ENCODE peak calls at places on chromosomes 13 and 19, in six cellular contexts. One of them, this sample, is unnamed.
A peak's percentile ranks its signal among the peaks of the same experiment; 100 is the strongest.

GRCh38 chr13:40394304-40394983 is 272.0 kb downstream of the FOXO1 start:
- DNase-seq in A549: no peak
- DNase-seq in HepG2: no peak
- DNase-seq in K562: no peak
- DNase-seq in GM12878: no peak
- DNase-seq in endothelial cell of umbilical vein: peak; percentile 48
- DNase-seq in this sample: no peak

GRCh38 chr13:40666058-40666904 is at the start of gene FOXO1:
- DNase-seq in A549: peak; percentile 89
- DNase-seq in HepG2: peak; percentile 51
- DNase-seq in K562: peak; percentile 97
- DNase-seq in GM12878: no peak
- DNase-seq in endothelial cell of umbilical vein: peak; percentile 79
- DNase-seq in this sample: peak; percentile 92

GRCh38 chr13:24053505-24054251 is 106.8 kb upstream of the SPATA13 start:
- DNase-seq in A549: peak; percentile 40
- DNase-seq in HepG2: peak; percentile 67
- DNase-seq in K562: peak; percentile 22
- DNase-seq in GM12878: peak; percentile 17
- DNase-seq in endothelial cell of umbilical vein: peak; percentile 72
- DNase-seq in this sample: peak; percentile 70

GRCh38 chr13:87042946-87043345 is 628.2 kb upstream of the SLITRK5 start:
- DNase-seq in A549: no peak
- DNase-seq in HepG2: no peak
- DNase-seq in K562: no peak
- DNase-seq in GM12878: no peak
- DNase-seq in endothelial cell of umbilical vein: no peak
- DNase-seq in this sample: no peak

GRCh38 chr19:52237197-52237596 is 32.2 kb upstream of the ZNF766 start:
- DNase-seq in A549: no peak
- DNase-seq in HepG2: no peak
- DNase-seq in K562: no peak
- DNase-seq in GM12878: no peak
- DNase-seq in endothelial cell of umbilical vein: no peak
- DNase-seq in this sample: no peak

GRCh38 chr13:96112936-96113335 is 23.0 kb downstream of the HS6ST3 start:
- DNase-seq in A549: no peak
- DNase-seq in HepG2: no peak
- DNase-seq in K562: no peak
- DNase-seq in GM12878: no peak
- DNase-seq in endothelial cell of umbilical vein: no peak
- DNase-seq in this sample: no peak

GRCh38 chr19:10105241-10106099 is 692 bp upstream of the PPAN start:
- DNase-seq in A549: no peak
- DNase-seq in HepG2: no peak
- DNase-seq in K562: peak; percentile 11
- DNase-seq in GM12878: peak; percentile 82
- DNase-seq in endothelial cell of umbilical vein: no peak
- DNase-seq in this sample: no peak

GRCh38 chr13:97555034-97555433 is 121.1 kb downstream of the RAP2A start:
- DNase-seq in A549: no peak
- DNase-seq in HepG2: no peak
- DNase-seq in K562: no peak
- DNase-seq in GM12878: no peak
- DNase-seq in endothelial cell of umbilical vein: no peak
- DNase-seq in this sample: no peak

GRCh38 chr13:24159921-24160324 is 597 bp upstream of the SPATA13 start:
- DNase-seq in A549: no peak
- DNase-seq in HepG2: no peak
- DNase-seq in K562: no peak
- DNase-seq in GM12878: no peak
- DNase-seq in endothelial cell of umbilical vein: peak; percentile 18
- DNase-seq in this sample: no peak

GRCh38 chr19:776549-776948 is 20.7 kb upstream of the PTBP1 start:
- DNase-seq in A549: no peak
- DNase-seq in HepG2: no peak
- DNase-seq in K562: no peak
- DNase-seq in GM12878: no peak
- DNase-seq in endothelial cell of umbilical vein: no peak
- DNase-seq in this sample: no peak

GRCh38 chr19:769610-770009 is 18.7 kb downstream of the MISP start:
- DNase-seq in A549: no peak
- DNase-seq in HepG2: no peak
- DNase-seq in K562: no peak
- DNase-seq in GM12878: no peak
- DNase-seq in endothelial cell of umbilical vein: no peak
- DNase-seq in this sample: no peak

GRCh38 chr19:771332-771785 is 20.4 kb downstream of the MISP start:
- DNase-seq in A549: no peak
- DNase-seq in HepG2: peak; percentile 63
- DNase-seq in K562: peak; percentile 72
- DNase-seq in GM12878: no peak
- DNase-seq in endothelial cell of umbilical vein: peak; percentile 49
- DNase-seq in this sample: peak; percentile 71

GRCh38 chr19:772043-772442 is 21.1 kb downstream of the MISP start:
- DNase-seq in A549: no peak
- DNase-seq in HepG2: no peak
- DNase-seq in K562: no peak
- DNase-seq in GM12878: no peak
- DNase-seq in endothelial cell of umbilical vein: no peak
- DNase-seq in this sample: no peak

DNA sequence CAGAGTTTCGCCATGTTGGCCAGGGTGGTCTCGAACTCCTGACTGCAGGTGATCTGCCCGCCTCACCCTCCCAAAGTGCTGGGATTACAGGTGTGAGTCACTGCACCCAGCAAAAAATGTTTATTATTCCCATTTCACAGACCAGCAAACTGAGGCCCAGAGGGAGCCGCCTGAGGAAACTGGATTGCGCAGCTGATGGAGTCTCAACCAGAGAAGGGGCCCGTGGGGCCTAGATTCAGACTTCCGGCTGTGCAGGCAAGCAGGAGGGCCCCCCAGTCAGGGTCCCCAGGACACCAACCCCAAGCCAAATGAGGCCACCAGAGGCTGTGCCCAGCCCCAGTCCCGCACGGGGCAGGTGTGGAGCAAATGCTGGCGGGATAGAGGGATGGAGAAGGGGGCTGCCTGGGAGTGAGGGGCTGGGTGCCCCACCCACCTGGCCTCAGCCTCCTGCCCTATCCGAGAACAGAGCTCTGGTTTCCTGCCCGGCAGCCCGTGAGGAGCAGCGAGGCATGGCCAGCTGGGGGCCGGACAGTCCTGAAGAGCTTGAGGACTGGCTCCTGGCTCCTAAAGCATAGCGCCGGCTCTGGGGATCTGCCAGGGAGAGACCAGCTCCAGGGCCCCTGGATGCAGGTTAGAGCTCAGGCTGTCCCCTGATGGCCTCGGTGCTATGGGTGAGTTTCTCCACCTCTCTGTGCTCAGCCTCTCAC is 22.0 kb downstream of the MISP start:
- DNase-seq in A549: no peak
- DNase-seq in HepG2: no peak
- DNase-seq in K562: no peak
- DNase-seq in GM12878: no peak
- DNase-seq in endothelial cell of umbilical vein: no peak
- DNase-seq in this sample: no peak
- TF ChIP-seq CTCF in A549: no peak
- TF ChIP-seq CTCF in HepG2: peak; percentile 14
- TF ChIP-seq CTCF in K562: no peak
- TF ChIP-seq CTCF in GM12878: no peak
- TF ChIP-seq CTCF in endothelial cell of umbilical vein: no peak
- TF ChIP-seq CTCF in this sample: no peak

GRCh38 chr13:21813110-21813509 is 142.2 kb downstream of the FGF9 start:
- DNase-seq in A549: no peak
- DNase-seq in HepG2: no peak
- DNase-seq in K562: no peak
- DNase-seq in GM12878: no peak
- DNase-seq in endothelial cell of umbilical vein: no peak
- DNase-seq in this sample: no peak

GRCh38 chr13:21817878-21818277 is 147.0 kb downstream of the FGF9 start:
- DNase-seq in A549: no peak
- DNase-seq in HepG2: no peak
- DNase-seq in K562: no peak
- DNase-seq in GM12878: no peak
- DNase-seq in endothelial cell of umbilical vein: no peak
- DNase-seq in this sample: no peak

GRCh38 chr13:21813844-21814243 is 143.0 kb downstream of the FGF9 start:
- DNase-seq in A549: no peak
- DNase-seq in HepG2: no peak
- DNase-seq in K562: no peak
- DNase-seq in GM12878: no peak
- DNase-seq in endothelial cell of umbilical vein: no peak
- DNase-seq in this sample: no peak

GRCh38 chr13:21812192-21812626 is 141.3 kb downstream of the FGF9 start:
- DNase-seq in A549: no peak
- DNase-seq in HepG2: peak; percentile 25
- DNase-seq in K562: no peak
- DNase-seq in GM12878: no peak
- DNase-seq in endothelial cell of umbilical vein: no peak
- DNase-seq in this sample: no peak
- TF ChIP-seq MYC in A549: no peak
- TF ChIP-seq MYC in HepG2: no peak
- TF ChIP-seq MYC in K562: no peak
- TF ChIP-seq MYC in GM12878: no peak
- TF ChIP-seq MYC in endothelial cell of umbilical vein: no peak
- TF ChIP-seq MYC in this sample: no peak

GRCh38 chr19:19642506-19643157 is 825 bp downstream of the GMIP start:
- DNase-seq in A549: peak; percentile 21
- DNase-seq in HepG2: no peak
- DNase-seq in K562: peak; percentile 47
- DNase-seq in GM12878: no peak
- DNase-seq in endothelial cell of umbilical vein: peak; percentile 16
- DNase-seq in this sample: peak; percentile 73
- TF ChIP-seq POLR2A in A549: no peak
- TF ChIP-seq POLR2A in HepG2: no peak
- TF ChIP-seq POLR2A in K562: no peak
- TF ChIP-seq POLR2A in GM12878: peak; percentile 3
- TF ChIP-seq POLR2A in endothelial cell of umbilical vein: no peak
- TF ChIP-seq POLR2A in this sample: no peak

GRCh38 chr19:40380199-40381037 is 9.6 kb downstream of the HIPK4 start:
- DNase-seq in A549: no peak
- DNase-seq in HepG2: no peak
- DNase-seq in K562: no peak
- DNase-seq in GM12878: no peak
- DNase-seq in endothelial cell of umbilical vein: no peak
- DNase-seq in this sample: no peak

GRCh38 chr19:40379446-40380198 is 10.4 kb downstream of the HIPK4 start:
- DNase-seq in A549: no peak
- DNase-seq in HepG2: no peak
- DNase-seq in K562: no peak
- DNase-seq in GM12878: no peak
- DNase-seq in endothelial cell of umbilical vein: no peak
- DNase-seq in this sample: no peak

GRCh38 chr19:40378509-40378908 is 11.5 kb downstream of the HIPK4 start:
- DNase-seq in A549: no peak
- DNase-seq in HepG2: no peak
- DNase-seq in K562: no peak
- DNase-seq in GM12878: no peak
- DNase-seq in endothelial cell of umbilical vein: no peak
- DNase-seq in this sample: no peak

GRCh38 chr19:40383668-40384248 is 6.2 kb downstream of the HIPK4 start:
- DNase-seq in A549: no peak
- DNase-seq in HepG2: no peak
- DNase-seq in K562: no peak
- DNase-seq in GM12878: no peak
- DNase-seq in endothelial cell of umbilical vein: no peak
- DNase-seq in this sample: no peak

GRCh38 chr19:40381321-40381720 is 8.7 kb downstream of the HIPK4 start:
- DNase-seq in A549: peak; percentile 68
- DNase-seq in HepG2: no peak
- DNase-seq in K562: no peak
- DNase-seq in GM12878: no peak
- DNase-seq in endothelial cell of umbilical vein: no peak
- DNase-seq in this sample: no peak
- TF ChIP-seq CTCF in A549: no peak
- TF ChIP-seq CTCF in HepG2: no peak
- TF ChIP-seq CTCF in K562: peak; percentile 28
- TF ChIP-seq CTCF in GM12878: no peak
- TF ChIP-seq CTCF in endothelial cell of umbilical vein: peak; percentile 22
- TF ChIP-seq CTCF in this sample: no peak

GRCh38 chr19:13906525-13906904 is 514 bp downstream of the CC2D1A start:
- DNase-seq in A549: no peak
- DNase-seq in HepG2: peak; percentile 58
- DNase-seq in K562: no peak
- DNase-seq in GM12878: no peak
- DNase-seq in endothelial cell of umbilical vein: no peak
- DNase-seq in this sample: peak; percentile 27
- TF ChIP-seq MYC in A549: no peak
- TF ChIP-seq MYC in HepG2: no peak
- TF ChIP-seq MYC in K562: no peak
- TF ChIP-seq MYC in GM12878: no peak
- TF ChIP-seq MYC in endothelial cell of umbilical vein: no peak
- TF ChIP-seq MYC in this sample: no peak

This sample was measured in NB4.